ENCODE peak calls at places on chromosomes 1 and 21, in seven cellular contexts. One of them, this sample, is unnamed.

GRCh38 chr1:72284084-72284397 is 1.7 kb upstream of the NEGR1 start:
- DNase-seq in neural progenitor cell: no peak
- DNase-seq in mammary epithelial cell: no peak
- DNase-seq in hepatocyte: no peak
- DNase-seq in epithelial cell of esophagus: peak
- DNase-seq in K562: no peak
- DNase-seq in lower lobe of right lung: no peak
- DNase-seq in this sample: no peak

GRCh38 chr1:77889671-77890070 is 1.2 kb downstream of the NEXN start:
- DNase-seq in neural progenitor cell: no peak
- DNase-seq in mammary epithelial cell: peak
- DNase-seq in hepatocyte: peak
- DNase-seq in epithelial cell of esophagus: peak
- DNase-seq in K562: no peak
- DNase-seq in lower lobe of right lung: no peak
- DNase-seq in this sample: peak

GRCh38 chr1:156421062-156421938 is 52.3 kb downstream of the RHBG start:
- DNase-seq in neural progenitor cell: peak
- DNase-seq in mammary epithelial cell: peak
- DNase-seq in hepatocyte: peak
- DNase-seq in epithelial cell of esophagus: peak
- DNase-seq in K562: peak
- DNase-seq in lower lobe of right lung: peak
- DNase-seq in this sample: peak

GRCh38 chr1:106278706-106279105 is 777.8 kb upstream of the PRMT6 start:
- DNase-seq in neural progenitor cell: no peak
- DNase-seq in mammary epithelial cell: no peak
- DNase-seq in hepatocyte: no peak
- DNase-seq in epithelial cell of esophagus: peak
- DNase-seq in K562: no peak
- DNase-seq in lower lobe of right lung: no peak
- DNase-seq in this sample: no peak

GRCh38 chr1:184299076-184299790 is 87.6 kb upstream of the C1orf21 start:
- DNase-seq in neural progenitor cell: no peak
- DNase-seq in mammary epithelial cell: peak
- DNase-seq in hepatocyte: no peak
- DNase-seq in epithelial cell of esophagus: peak
- DNase-seq in K562: no peak
- DNase-seq in lower lobe of right lung: no peak
- DNase-seq in this sample: peak

GRCh38 chr1:82517586-82517985 is 716.9 kb downstream of the ADGRL2 start:
- DNase-seq in neural progenitor cell: peak
- DNase-seq in mammary epithelial cell: no peak
- DNase-seq in hepatocyte: peak
- DNase-seq in epithelial cell of esophagus: peak
- DNase-seq in K562: no peak
- DNase-seq in lower lobe of right lung: no peak
- DNase-seq in this sample: peak

GRCh38 chr1:46223472-46223943 is 20.4 kb downstream of the LURAP1 start:
- DNase-seq in neural progenitor cell: peak
- DNase-seq in mammary epithelial cell: peak
- DNase-seq in hepatocyte: peak
- DNase-seq in epithelial cell of esophagus: peak
- DNase-seq in K562: peak
- DNase-seq in lower lobe of right lung: peak
- DNase-seq in this sample: peak

GRCh38 chr21:26798856-26799751 is 46.1 kb downstream of the ADAMTS1 start:
- DNase-seq in neural progenitor cell: no peak
- DNase-seq in mammary epithelial cell: no peak
- DNase-seq in hepatocyte: peak
- DNase-seq in epithelial cell of esophagus: peak
- DNase-seq in K562: no peak
- DNase-seq in lower lobe of right lung: no peak
- DNase-seq in this sample: no peak

GRCh38 chr1:55916480-55916879 is 662.9 kb downstream of the PLPP3 start:
- DNase-seq in neural progenitor cell: no peak
- DNase-seq in mammary epithelial cell: peak
- DNase-seq in hepatocyte: no peak
- DNase-seq in epithelial cell of esophagus: peak
- DNase-seq in K562: no peak
- DNase-seq in lower lobe of right lung: no peak
- DNase-seq in this sample: peak

GRCh38 chr1:15753776-15754175 is 4.8 kb upstream of the FBLIM1 start:
- DNase-seq in neural progenitor cell: no peak
- DNase-seq in mammary epithelial cell: no peak
- DNase-seq in hepatocyte: no peak
- DNase-seq in epithelial cell of esophagus: no peak
- DNase-seq in K562: no peak
- DNase-seq in lower lobe of right lung: no peak
- DNase-seq in this sample: no peak

GRCh38 chr1:180535418-180535999 is 23.3 kb upstream of the OVAAL start:
- DNase-seq in neural progenitor cell: no peak
- DNase-seq in mammary epithelial cell: no peak
- DNase-seq in hepatocyte: no peak
- DNase-seq in epithelial cell of esophagus: no peak
- DNase-seq in K562: no peak
- DNase-seq in lower lobe of right lung: no peak
- DNase-seq in this sample: no peak

GRCh38 chr1:89598450-89599331 is 34.2 kb upstream of the LRRC8C start:
- DNase-seq in neural progenitor cell: peak
- DNase-seq in mammary epithelial cell: peak
- DNase-seq in hepatocyte: peak
- DNase-seq in epithelial cell of esophagus: peak
- DNase-seq in K562: peak
- DNase-seq in lower lobe of right lung: no peak
- DNase-seq in this sample: peak

GRCh38 chr1:44721521-44722361 is 9.2 kb downstream of the RNU5D-1 start:
- DNase-seq in neural progenitor cell: no peak
- DNase-seq in mammary epithelial cell: peak
- DNase-seq in hepatocyte: peak
- DNase-seq in epithelial cell of esophagus: peak
- DNase-seq in K562: peak
- DNase-seq in lower lobe of right lung: peak
- DNase-seq in this sample: peak

GRCh38 chr1:187838335-187839293 is 1009.9 kb downstream of the PLA2G4A start:
- DNase-seq in neural progenitor cell: peak
- DNase-seq in mammary epithelial cell: peak
- DNase-seq in hepatocyte: peak
- DNase-seq in epithelial cell of esophagus: peak
- DNase-seq in K562: no peak
- DNase-seq in lower lobe of right lung: no peak
- DNase-seq in this sample: no peak

GRCh38 chr21:37917612-37918011 is 1.4 kb upstream of the KCNJ6 start:
- DNase-seq in neural progenitor cell: no peak
- DNase-seq in mammary epithelial cell: peak
- DNase-seq in hepatocyte: no peak
- DNase-seq in epithelial cell of esophagus: peak
- DNase-seq in K562: no peak
- DNase-seq in lower lobe of right lung: no peak
- DNase-seq in this sample: peak

GRCh38 chr1:162159515-162159914 is 90.0 kb downstream of the NOS1AP start:
- DNase-seq in neural progenitor cell: no peak
- DNase-seq in mammary epithelial cell: no peak
- DNase-seq in hepatocyte: peak
- DNase-seq in epithelial cell of esophagus: peak
- DNase-seq in K562: no peak
- DNase-seq in lower lobe of right lung: no peak
- DNase-seq in this sample: no peak

GRCh38 chr1:86448670-86449069 is 20.1 kb upstream of the CLCA1 start:
- DNase-seq in neural progenitor cell: no peak
- DNase-seq in mammary epithelial cell: no peak
- DNase-seq in hepatocyte: no peak
- DNase-seq in epithelial cell of esophagus: no peak
- DNase-seq in K562: peak
- DNase-seq in lower lobe of right lung: no peak
- DNase-seq in this sample: peak

GRCh38 chr1:21773585-21773984 is 9.4 kb downstream of the USP48 start:
- DNase-seq in neural progenitor cell: no peak
- DNase-seq in mammary epithelial cell: no peak
- DNase-seq in hepatocyte: no peak
- DNase-seq in epithelial cell of esophagus: no peak
- DNase-seq in K562: no peak
- DNase-seq in lower lobe of right lung: no peak
- DNase-seq in this sample: no peak

DNA sequence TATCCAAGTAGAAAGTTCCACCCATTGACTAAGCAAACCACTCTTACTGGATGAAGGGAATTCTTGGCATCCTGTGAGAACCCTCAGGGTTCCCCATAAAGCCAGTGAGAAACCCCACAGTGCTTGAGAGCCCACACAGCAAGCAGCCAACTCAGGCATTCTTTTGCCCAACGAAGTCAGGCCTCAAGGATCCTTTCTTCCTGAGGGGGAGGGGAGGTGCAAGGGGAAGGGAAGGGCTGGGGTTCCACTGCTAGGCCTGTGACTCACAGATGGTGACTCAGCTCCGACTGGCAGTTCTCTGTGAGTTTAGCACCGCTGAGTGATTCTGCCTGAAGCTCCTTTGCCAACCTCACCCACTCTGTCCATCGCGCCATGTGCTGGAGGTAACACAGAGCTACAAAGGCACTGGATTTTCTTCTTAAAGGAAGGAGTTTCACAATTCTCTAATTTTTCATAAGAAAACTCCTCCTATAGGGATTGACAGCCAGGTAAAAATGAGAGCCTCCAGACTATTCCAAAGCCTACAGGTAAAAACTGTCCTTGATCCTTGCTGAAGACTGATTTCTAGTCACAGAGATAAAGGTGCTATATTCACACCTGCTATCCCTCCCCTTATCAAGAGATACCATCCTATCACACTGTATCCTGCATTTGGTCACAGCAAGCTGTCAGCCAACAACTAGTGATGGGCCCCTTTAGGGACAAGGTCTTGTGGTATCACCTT is 4.8 kb downstream of the ENO1 start:
- DNase-seq in neural progenitor cell: peak
- DNase-seq in mammary epithelial cell: peak
- DNase-seq in hepatocyte: peak
- DNase-seq in epithelial cell of esophagus: peak
- DNase-seq in K562: peak
- DNase-seq in lower lobe of right lung: peak
- DNase-seq in this sample: peak
- H3K4me3 ChIP-seq in neural progenitor cell: peak
- H3K4me3 ChIP-seq in mammary epithelial cell: peak
- H3K4me3 ChIP-seq in hepatocyte: no peak
- H3K4me3 ChIP-seq in epithelial cell of esophagus: peak
- H3K4me3 ChIP-seq in K562: peak
- H3K4me3 ChIP-seq in lower lobe of right lung: peak
- H3K4me3 ChIP-seq in this sample: no peak

GRCh38 chr1:220690140-220691038 is at the start of gene C1orf115:
- DNase-seq in neural progenitor cell: peak
- DNase-seq in mammary epithelial cell: peak
- DNase-seq in hepatocyte: peak
- DNase-seq in epithelial cell of esophagus: peak
- DNase-seq in K562: peak
- DNase-seq in lower lobe of right lung: peak
- DNase-seq in this sample: peak
- TF ChIP-seq CTCF in neural progenitor cell: peak
- TF ChIP-seq CTCF in mammary epithelial cell: peak
- TF ChIP-seq CTCF in hepatocyte: peak
- TF ChIP-seq CTCF in epithelial cell of esophagus: peak
- TF ChIP-seq CTCF in K562: peak
- TF ChIP-seq CTCF in lower lobe of right lung: peak
- TF ChIP-seq CTCF in this sample: peak

GRCh38 chr1:8343464-8344001 is 25.6 kb downstream of the SLC45A1 start:
- DNase-seq in neural progenitor cell: no peak
- DNase-seq in mammary epithelial cell: peak
- DNase-seq in hepatocyte: peak
- DNase-seq in epithelial cell of esophagus: peak
- DNase-seq in K562: no peak
- DNase-seq in lower lobe of right lung: peak
- DNase-seq in this sample: peak
- H3K4me3 ChIP-seq in neural progenitor cell: no peak
- H3K4me3 ChIP-seq in mammary epithelial cell: no peak
- H3K4me3 ChIP-seq in hepatocyte: no peak
- H3K4me3 ChIP-seq in epithelial cell of esophagus: no peak
- H3K4me3 ChIP-seq in K562: no peak
- H3K4me3 ChIP-seq in lower lobe of right lung: peak
- H3K4me3 ChIP-seq in this sample: peak

DNA sequence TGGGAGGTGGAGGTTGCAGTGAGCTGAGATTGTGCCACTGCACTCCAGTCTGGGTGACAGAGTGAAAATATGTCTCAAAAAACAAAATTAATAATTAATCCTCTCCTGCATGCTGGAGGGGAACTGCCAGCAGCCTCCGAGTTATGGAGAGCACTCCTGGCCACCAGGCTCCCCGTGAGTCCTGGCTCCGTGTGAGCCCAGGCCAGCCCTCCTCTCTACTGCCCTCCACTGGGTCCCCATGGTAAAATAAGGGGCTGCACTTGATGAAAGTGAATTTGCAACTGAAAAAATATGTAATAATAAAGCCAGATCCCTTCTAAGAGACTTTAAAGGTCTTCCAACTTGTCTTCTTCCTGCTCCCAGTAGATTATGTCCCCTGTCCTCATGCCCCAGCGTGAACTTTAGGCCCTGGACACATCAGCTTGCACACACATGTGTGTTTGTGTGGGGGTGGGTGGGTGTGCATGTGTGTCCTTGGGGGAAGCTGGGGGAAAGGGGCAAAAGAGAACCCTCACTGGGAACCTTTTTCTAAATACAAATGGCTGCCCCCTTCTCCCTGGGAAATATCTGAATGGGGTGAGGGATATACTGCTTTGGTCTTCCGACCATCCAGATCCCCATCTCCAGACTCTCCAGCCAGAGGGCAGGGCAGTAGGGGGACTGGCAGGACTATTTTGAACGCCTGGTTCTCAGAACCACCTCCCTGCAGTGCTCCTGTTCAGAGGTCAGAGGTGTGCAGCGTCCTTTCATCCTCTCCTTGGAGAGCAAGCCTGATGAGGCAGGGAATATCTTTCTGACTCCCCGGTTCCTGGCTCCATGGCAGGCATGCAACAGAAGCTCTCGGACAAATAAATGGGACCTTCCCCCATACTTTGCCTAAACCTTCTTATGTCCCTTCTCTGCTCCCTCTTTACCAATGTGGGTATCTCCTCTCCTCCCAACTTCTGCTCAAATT is 26.2 kb downstream of the NEK2 start:
- DNase-seq in neural progenitor cell: no peak
- DNase-seq in mammary epithelial cell: no peak
- DNase-seq in hepatocyte: peak
- DNase-seq in epithelial cell of esophagus: no peak
- DNase-seq in K562: peak
- DNase-seq in lower lobe of right lung: peak
- DNase-seq in this sample: peak
- TF ChIP-seq CTCF in neural progenitor cell: no peak
- TF ChIP-seq CTCF in mammary epithelial cell: peak
- TF ChIP-seq CTCF in hepatocyte: no peak
- TF ChIP-seq CTCF in epithelial cell of esophagus: no peak
- TF ChIP-seq CTCF in K562: peak
- TF ChIP-seq CTCF in lower lobe of right lung: peak
- TF ChIP-seq CTCF in this sample: peak

This sample was measured in fibroblast of the aortic adventitia.